ENCODE peak calls at places on chromosomes 16 and 17, in seven cellular contexts. Y is uterus, K is fibroblast of gingiva, U is neural progenitor cell, N is AG09309, Q is fibroblast of the aortic adventitia, I is type B pancreatic cell. S is an unnamed sample.

GRCh38 chr16:28609631-28610594 is at the start of gene SULT1A1:
- DNase-seq in Y (no peak), Q (peak; percentile 35), N (no peak), I (no peak), K (no peak), U (no peak), S (peak; percentile 57)

GRCh38 chr17:44203731-44204452 is 4.2 kb upstream of the ATXN7L3 start:
- DNase-seq in U (peak; percentile 69), Q (peak; percentile 71), N (no peak), K (peak; percentile 60), Y (no peak), I (no peak), S (no peak)

GRCh38 chr16:66524601-66525164 is 25.2 kb downstream of the TK2 start:
- DNase-seq in U (no peak), N (no peak), Q (no peak), Y (no peak), K (no peak), I (no peak), S (no peak)

GRCh38 chr17:47915667-47916242 is 19.7 kb downstream of the SP2 start:
- DNase-seq in Y (peak; percentile 41), K (no peak), I (no peak), U (no peak), Q (no peak), N (no peak), S (peak; percentile 42)

GRCh38 chr17:65463242-65463641 is 98.2 kb downstream of the AXIN2 start:
- DNase-seq in K (no peak), N (no peak), U (no peak), Q (peak; percentile 86), Y (peak; percentile 58), I (no peak), S (peak; percentile 50)

GRCh38 chr16:73213761-73214480 is 166.0 kb upstream of the ZFHX3 start:
- DNase-seq in U (no peak), N (no peak), Q (no peak), Y (no peak), I (no peak), K (peak; percentile 98), S (no peak)

GRCh38 chr17:37516131-37516561 is 26.5 kb downstream of the DUSP14 start:
- DNase-seq in K (no peak), Y (no peak), Q (peak; percentile 59), I (no peak), N (no peak), U (no peak), S (no peak)

GRCh38 chr16:1189455-1189854 is 35.6 kb downstream of the TPSG1 start:
- DNase-seq in K (no peak), I (no peak), U (no peak), Q (no peak), N (no peak), Y (no peak), S (no peak)

GRCh38 chr17:27540300-27541105 is 84.3 kb downstream of the KSR1 start:
- DNase-seq in K (peak; percentile 99), N (peak; percentile 91), I (no peak), U (no peak), Q (peak; percentile 99), Y (peak; percentile 95), S (peak; percentile 73)

GRCh38 chr16:81545470-81546175 is 101.0 kb downstream of the CMIP start:
- DNase-seq in K (no peak), Q (no peak), U (no peak), Y (no peak), N (no peak), I (no peak), S (no peak)

GRCh38 chr17:39745335-39746144 is 7.8 kb downstream of the GRB7 start:
- DNase-seq in Q (no peak), I (no peak), N (no peak), K (no peak), U (no peak), Y (no peak), S (no peak)